ENCODE peak calls at places on chromosomes 13 and 19, in five cellular contexts. U is GOT3; A is GM13976; V is stimulated activated CD4-positive, alpha-beta T cell treated with anti-CD3 and anti-CD28 coated beads, Interleukin-15, amount 100 ng/mL, for 48 hours; H is ovary. B is an unnamed sample.
A peak's percentile ranks its signal among the peaks of the same experiment; 100 is the strongest.

GRCh38 chr13:80037505-80037888 is 303.4 kb downstream of the SPRY2 start:
- DNase-seq in V (no peak), U (no peak), H (no peak), A (no peak), B (no peak)

GRCh38 chr19:53172892-53173291 is 14.0 kb upstream of the ZNF347 start:
- DNase-seq in A (no peak), H (no peak), U (no peak), V (no peak), B (no peak)

GRCh38 chr13:40445557-40445990 is 220.9 kb downstream of the FOXO1 start:
- DNase-seq in A (peak; percentile 86), H (peak; percentile 29), U (no peak), V (peak; percentile 30), B (no peak)

GRCh38 chr13:72864142-72865035 is 82.5 kb downstream of the PIBF1 start:
- DNase-seq in H (no peak), V (no peak), A (peak; percentile 42), U (no peak), B (no peak)

GRCh38 chr13:113862766-113863510 is 938 bp downstream of the GAS6 start:
- DNase-seq in V (no peak), U (no peak), H (peak; percentile 63), A (peak; percentile 81), B (peak; percentile 83)

GRCh38 chr13:23558675-23559536 is 11.3 kb upstream of the TNFRSF19 start:
- DNase-seq in A (no peak), U (no peak), V (no peak), H (peak; percentile 39), B (no peak)

GRCh38 chr13:81770868-81771505 is 1430.1 kb upstream of the SPRY2 start:
- DNase-seq in V (no peak), H (no peak), U (no peak), A (no peak), B (no peak)

GRCh38 chr13:40116008-40116407 is 460.5 kb downstream of the COG6 start:
- DNase-seq in A (no peak), V (peak; percentile 33), H (peak; percentile 74), U (no peak), B (no peak)

GRCh38 chr13:82654851-82655517 is 1227.3 kb downstream of the SLITRK1 start:
- DNase-seq in A (no peak), H (peak; percentile 32), V (no peak), U (no peak), B (peak; percentile 82)

GRCh38 chr13:99661791-99662190 is 160.5 kb downstream of the TM9SF2 start:
- DNase-seq in A (no peak), H (no peak), U (no peak), V (no peak), B (no peak)

GRCh38 chr13:42968906-42969305 is 23.1 kb downstream of the EPSTI1 start:
- DNase-seq in A (no peak), U (no peak), H (no peak), V (no peak), B (no peak)

GRCh38 chr13:26485288-26485687 is 72.2 kb upstream of the WASF3 start:
- DNase-seq in V (no peak), A (no peak), U (no peak), H (no peak), B (no peak)

GRCh38 chr13:42821437-42821836 is 40.1 kb downstream of the FAM216B start:
- DNase-seq in V (no peak), A (no peak), H (no peak), U (no peak), B (no peak)

GRCh38 chr13:44417876-44418275 is 44.3 kb downstream of the SERP2 start:
- DNase-seq in V (no peak), A (no peak), U (no peak), H (no peak), B (no peak)

GRCh38 chr19:43739419-43739818 is 15.3 kb downstream of the SMG9 start:
- DNase-seq in U (no peak), V (no peak), H (no peak), A (no peak), B (no peak)

GRCh38 chr19:35291916-35292315 is at the start of gene MAG:
- DNase-seq in U (no peak), A (no peak), H (no peak), V (no peak), B (no peak)

GRCh38 chr13:83780201-83780600 is 102.1 kb downstream of the SLITRK1 start:
- DNase-seq in U (no peak), H (no peak), V (no peak), A (no peak), B (no peak)

GRCh38 chr13:114061047-114061446 is 71.4 kb downstream of the RASA3 start:
- DNase-seq in V (no peak), A (no peak), U (no peak), H (no peak), B (no peak)

GRCh38 chr19:29845576-29846176 is 33.9 kb downstream of the CCNE1 start:
- DNase-seq in H (peak; percentile 32), A (no peak), V (no peak), U (no peak), B (no peak)

GRCh38 chr13:23870356-23871146 is 18.6 kb downstream of the MIPEP start:
- DNase-seq in H (no peak), A (no peak), U (no peak), V (no peak), B (no peak)

GRCh38 chr13:93004919-93005318 is 221.7 kb upstream of the GPC6 start:
- DNase-seq in U (no peak), H (no peak), V (no peak), A (no peak), B (no peak)

GRCh38 chr19:32837531-32837930 is 32.0 kb downstream of the SLC7A9 start:
- DNase-seq in V (no peak), H (no peak), U (no peak), A (no peak), B (no peak)

GRCh38 chr19:10139952-10140351 is 20.3 kb upstream of the EIF3G start:
- DNase-seq in A (no peak), U (no peak), H (no peak), V (no peak), B (no peak)

GRCh38 chr19:43725468-43725867 is 9.6 kb downstream of the IRGC start:
- DNase-seq in H (no peak), A (no peak), U (no peak), V (no peak), B (no peak)

GRCh38 chr19:57803265-57803593 is 11.5 kb downstream of the ZNF552 start:
- DNase-seq in V (no peak), U (no peak), H (no peak), A (no peak), B (no peak)

GRCh38 chr13:81138353-81138995 is 797.5 kb upstream of the SPRY2 start:
- DNase-seq in V (no peak), H (no peak), U (no peak), A (no peak), B (no peak)

GRCh38 chr13:83440465-83440864 is 441.8 kb downstream of the SLITRK1 start:
- DNase-seq in V (no peak), H (no peak), U (no peak), A (no peak), B (no peak)

GRCh38 chr13:29943301-29944085 is 93.1 kb upstream of the UBL3 start:
- DNase-seq in A (no peak), V (no peak), U (no peak), H (no peak), B (no peak)

GRCh38 chr13:47109028-47109427 is 212.2 kb upstream of the HTR2A start:
- DNase-seq in V (no peak), A (no peak), H (no peak), U (no peak), B (no peak)

GRCh38 chr13:71866173-71867091 is 572 bp downstream of the DACH1 start:
- DNase-seq in V (no peak), A (peak; percentile 27), H (no peak), U (no peak), B (peak; percentile 74)

GRCh38 chr19:51461723-51462161 is 3.5 kb upstream of the SIGLEC8 start:
- DNase-seq in V (no peak), A (no peak), U (no peak), H (no peak), B (peak; percentile 69)

GRCh38 chr13:110471156-110471832 is 90.2 kb downstream of the RAB20 start:
- DNase-seq in V (no peak), U (no peak), A (peak; percentile 68), H (no peak), B (no peak)

GRCh38 chr13:45082964-45083363 is 37.3 kb upstream of the GTF2F2 start:
- DNase-seq in A (no peak), V (no peak), H (no peak), U (no peak), B (no peak)

GRCh38 chr13:44437356-44438233 is 64.0 kb downstream of the SERP2 start:
- DNase-seq in V (no peak), A (peak; percentile 46), H (no peak), U (no peak), B (no peak)

GRCh38 chr19:33125929-33126388 is 6.0 kb upstream of the WDR88 start:
- DNase-seq in U (no peak), A (peak; percentile 83), V (peak; percentile 39), H (peak; percentile 62), B (no peak)

B was measured in suprapubic skin.